ENCODE peak calls at places on chromosomes 12 and 14, in four cellular contexts. S is tibial nerve, O is GM23338, C is fibroblast of mammary gland. H is an unnamed sample.

GRCh38 chr12:3554547-3555115 is 63.6 kb downstream of the PRMT8 start:
- DNase-seq in C (no peak), S (no peak), O (no peak), H (no peak)

GRCh38 chr12:77995436-77996167 is 164.9 kb downstream of the NAV3 start:
- DNase-seq in O (no peak), C (peak; percentile 91), S (no peak), H (no peak)

GRCh38 chr12:53234236-53234635 is 2.2 kb upstream of the RARG start:
- DNase-seq in S (no peak), O (peak; percentile 88), C (no peak), H (no peak)

GRCh38 chr14:51498411-51499227 is 153.1 kb upstream of the FRMD6 start:
- DNase-seq in C (peak; percentile 39), S (no peak), O (no peak), H (no peak)

GRCh38 chr14:59570122-59570521 is 6.5 kb downstream of the CCDC175 start:
- DNase-seq in C (no peak), O (no peak), S (no peak), H (no peak)

GRCh38 chr14:41604793-41605534 is 1.7 kb upstream of the LRFN5 start:
- DNase-seq in O (peak; percentile 93), C (peak; percentile 83), S (peak; percentile 35), H (no peak)

GRCh38 chr12:131353376-131353775 is 357.5 kb upstream of the SFSWAP start:
- DNase-seq in C (no peak), O (no peak), S (no peak), H (no peak)

GRCh38 chr12:54144738-54145137 is 44.0 kb downstream of the SMUG1 start:
- DNase-seq in O (no peak), S (no peak), C (no peak), H (no peak)

GRCh38 chr12:122206111-122206881 is 2.8 kb downstream of the B3GNT4 start:
- DNase-seq in S (no peak), C (no peak), O (no peak), H (no peak)

GRCh38 chr14:67514650-67515385 is 18.3 kb upstream of the PLEKHH1 start:
- DNase-seq in C (peak; percentile 31), S (peak; percentile 16), O (peak; percentile 66), H (no peak)

GRCh38 chr14:75531660-75532317 is 9.5 kb downstream of the BATF start:
- DNase-seq in C (peak; percentile 19), O (no peak), S (no peak), H (peak; percentile 76)

GRCh38 chr14:70644016-70644415 is 2.3 kb downstream of the TTC9 start:
- DNase-seq in S (no peak), O (no peak), C (no peak), H (no peak)

GRCh38 chr12:53052419-53053222 is 2.8 kb downstream of the TNS2 start:
- DNase-seq in C (peak; percentile 84), O (no peak), S (peak; percentile 94), H (peak; percentile 54)

GRCh38 chr12:75825686-75826085 is 205.9 kb downstream of the PHLDA1 start:
- DNase-seq in O (no peak), S (no peak), C (peak; percentile 95), H (peak; percentile 94)

GRCh38 chr12:47949441-47950341 is 13.7 kb upstream of the TMEM106C start:
- DNase-seq in O (peak; percentile 94), C (peak; percentile 77), S (peak; percentile 51), H (peak; percentile 66)

GRCh38 chr14:20624495-20625070 is 16.9 kb downstream of the OR6S1 start:
- DNase-seq in C (peak; percentile 83), S (peak; percentile 45), O (peak; percentile 91), H (peak; percentile 81)

GRCh38 chr12:131014343-131014742 is 60.6 kb downstream of the ADGRD1 start:
- DNase-seq in O (no peak), C (no peak), S (no peak), H (no peak)

GRCh38 chr14:61260939-61261776 is 20.0 kb downstream of the TMEM30B start:
- DNase-seq in O (no peak), C (peak; percentile 94), S (no peak), H (peak; percentile 51)

GRCh38 chr12:13179159-13180074 is 17.1 kb upstream of the EMP1 start:
- DNase-seq in C (peak; percentile 52), O (peak; percentile 69), S (no peak), H (peak; percentile 95)

GRCh38 chr12:114982760-114983159 is 298.8 kb upstream of the TBX3 start:
- DNase-seq in O (peak; percentile 36), C (peak; percentile 25), S (no peak), H (no peak)

GRCh38 chr14:90556666-90557450 is 160.0 kb downstream of the CALM1 start:
- DNase-seq in C (no peak), O (no peak), S (no peak), H (no peak)

GRCh38 chr14:97120204-97121120 is 323.3 kb downstream of the VRK1 start:
- DNase-seq in S (no peak), O (no peak), C (no peak), H (no peak)

GRCh38 chr14:59454131-59454530 is 11.0 kb downstream of the GPR135 start:
- DNase-seq in O (no peak), C (peak; percentile 98), S (no peak), H (no peak)

GRCh38 chr14:33509927-33510535 is 440.8 kb downstream of the EGLN3 start:
- DNase-seq in O (no peak), S (no peak), C (peak; percentile 76), H (no peak)

GRCh38 chr14:69096766-69097475 is 56.0 kb downstream of the DCAF5 start:
- DNase-seq in O (peak; percentile 39), C (peak; percentile 21), S (no peak), H (no peak)

GRCh38 chr14:100030441-100031153 is 34.6 kb upstream of the EVL start:
- DNase-seq in S (no peak), C (peak; percentile 97), O (no peak), H (no peak)

GRCh38 chr14:67420102-67420739 is 8.3 kb upstream of the PLEK2 start:
- DNase-seq in S (no peak), O (peak; percentile 87), C (no peak), H (no peak)

GRCh38 chr12:65965358-65965757 is 141.1 kb downstream of the HMGA2 start:
- DNase-seq in O (peak; percentile 18), S (no peak), C (peak; percentile 49), H (no peak)

DNA sequence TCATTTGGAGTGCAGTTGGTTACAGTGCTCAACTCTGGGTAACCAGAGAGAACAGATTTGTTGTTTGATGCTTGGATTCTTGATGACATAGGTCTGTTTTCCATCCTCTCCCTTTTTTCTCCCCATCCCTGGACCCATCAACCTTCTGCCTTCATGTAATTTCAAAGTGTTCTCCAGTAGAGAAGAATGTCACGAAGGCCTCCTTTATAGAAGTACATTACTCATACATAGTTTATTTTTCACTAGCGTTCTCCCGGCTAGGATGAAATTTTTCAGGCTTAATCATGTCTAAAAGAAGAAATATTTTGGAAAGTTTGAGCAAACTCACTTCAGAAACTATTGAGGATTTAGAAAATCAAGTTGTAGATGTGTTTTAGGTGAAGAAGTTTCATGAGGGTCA is 20.9 kb upstream of the APPL2 start:
- DNase-seq in S (no peak), C (peak; percentile 78), O (no peak), H (peak; percentile 19)
- H3K4me3 ChIP-seq in S (no peak overlapping the region), C (no peak overlapping the region), O (no peak overlapping the region), H (no peak overlapping the region)

GRCh38 chr14:95526483-95527391 is 8.1 kb upstream of the GLRX5 start:
- DNase-seq in O (no peak), S (no peak), C (peak; percentile 55), H (no peak)
- H3K4me3 ChIP-seq in O (no peak overlapping the region), S (no peak overlapping the region), C (no peak overlapping the region), H (no peak overlapping the region)

DNA sequence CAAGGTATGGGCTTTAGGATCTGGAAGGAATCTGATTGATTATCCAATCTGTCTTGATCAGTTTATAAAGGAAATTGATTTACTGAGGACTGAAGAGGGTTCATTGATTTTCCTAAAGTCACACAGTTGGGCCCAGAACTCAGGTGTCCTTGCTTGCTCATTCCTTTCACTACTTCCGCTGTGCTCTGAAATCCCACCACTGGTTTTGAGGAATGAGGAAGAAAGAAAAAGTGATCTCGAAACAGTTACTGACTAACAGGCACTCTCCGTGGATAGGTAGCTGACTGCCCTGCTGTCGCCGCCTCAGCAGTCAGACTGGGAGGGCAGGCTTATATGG is at the start of gene FITM1:
- DNase-seq in O (no peak), C (no peak), S (no peak), H (no peak)
- H3K4me3 ChIP-seq in O (no peak within 1 kb of the TSS), C (no peak within 1 kb of the TSS), S (no peak within 1 kb of the TSS), H (no peak within 1 kb of the TSS)

DNA sequence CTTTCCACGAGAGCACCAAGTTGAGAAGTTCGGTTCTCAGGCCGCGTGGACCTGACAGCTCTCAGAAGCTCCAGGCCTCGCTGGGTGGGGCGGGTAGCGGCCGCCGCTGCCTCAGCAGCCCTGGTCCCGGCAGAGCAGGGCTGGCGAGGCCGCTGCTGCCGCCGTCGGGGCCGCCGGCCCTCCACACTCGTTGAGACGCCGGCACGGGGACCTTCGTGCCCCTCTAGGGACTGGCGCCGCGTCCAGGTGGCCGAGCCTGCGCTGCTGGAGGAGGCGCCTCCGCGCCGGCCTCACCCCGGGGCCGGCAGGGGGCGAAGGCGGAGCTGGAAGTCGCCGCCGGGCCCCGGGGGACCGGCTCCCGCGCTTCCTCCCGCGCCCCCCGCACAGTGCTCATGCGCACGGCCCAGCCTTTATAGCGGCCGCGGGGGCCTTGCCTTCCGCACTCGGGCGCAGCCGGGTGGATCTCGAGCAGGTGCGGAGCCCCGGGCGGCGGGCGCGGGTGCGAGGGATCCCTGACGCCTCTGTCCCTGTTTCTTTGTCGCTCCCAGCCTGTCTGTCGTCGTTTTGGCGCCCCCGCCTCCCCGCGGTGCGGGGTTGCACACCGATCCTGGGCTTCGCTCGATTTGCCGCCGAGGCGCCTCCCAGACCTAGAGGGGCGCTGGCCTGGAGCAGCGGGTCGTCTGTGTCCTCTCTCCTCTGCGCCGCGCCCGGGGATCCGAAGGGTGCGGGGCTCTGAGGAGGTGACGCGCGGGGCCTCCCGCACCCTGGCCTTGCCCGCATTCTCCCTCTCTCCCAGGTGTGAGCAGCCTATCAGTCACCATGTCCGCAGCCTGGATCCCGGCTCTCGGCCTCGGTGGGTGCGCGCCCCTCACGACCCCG is at the start of gene COCH:
- DNase-seq in C (no peak), S (no peak), O (peak; percentile 74), H (no peak)
- H3K4me3 ChIP-seq in C (peak within 1 kb of the TSS; percentile 39), S (peak within 1 kb of the TSS; percentile 43), O (peak within 1 kb of the TSS; percentile 56), H (no peak within 1 kb of the TSS)

DNA sequence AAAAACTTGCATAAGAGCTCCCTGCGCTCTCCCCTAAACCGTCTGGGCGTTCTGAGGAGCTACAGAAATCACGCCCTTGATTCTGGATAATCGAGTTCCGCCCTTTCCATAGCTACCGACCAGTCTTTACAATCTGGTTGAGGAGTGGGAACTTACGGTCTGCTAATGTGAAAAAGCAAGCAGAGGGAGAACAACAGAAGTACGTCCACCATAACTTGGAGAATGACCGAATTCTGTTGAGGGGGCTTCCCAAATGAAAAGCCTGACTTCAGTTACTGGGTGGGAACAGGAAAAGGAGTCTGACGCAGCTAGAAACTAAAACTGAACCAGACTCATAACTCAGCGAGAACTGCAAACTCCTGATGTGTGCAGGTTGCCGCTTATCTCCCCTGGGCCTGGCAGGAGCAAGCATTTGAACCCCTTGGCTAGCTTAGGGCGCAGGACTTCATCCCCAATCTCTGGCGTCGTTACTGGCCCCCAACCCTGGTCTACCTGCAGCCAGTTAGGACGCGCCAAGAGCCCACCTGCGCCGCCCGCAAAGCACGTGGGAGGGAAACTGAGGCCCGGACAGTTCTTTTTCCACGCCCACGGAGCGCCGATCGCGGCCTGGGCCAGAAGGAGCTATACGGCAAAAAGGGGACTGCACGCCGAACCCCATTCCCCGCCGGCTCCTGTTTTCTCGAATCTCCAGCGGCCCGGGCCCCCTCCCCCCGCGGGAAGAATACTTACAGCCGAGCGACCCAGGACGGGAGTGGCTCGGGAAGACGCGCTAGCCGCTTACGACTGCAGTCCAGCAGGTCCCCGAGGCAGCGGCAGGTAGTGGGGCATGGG is 818 bp downstream of the LRIG3 start:
- DNase-seq in C (peak; percentile 60), S (peak; percentile 24), O (peak; percentile 38), H (peak; percentile 40)
- H3K4me3 ChIP-seq in C (peak overlapping the region; percentile 83), S (peak overlapping the region; percentile 69), O (peak overlapping the region; percentile 77), H (peak overlapping the region; percentile 77)